ENCODE peak calls at places on chromosomes 11 and 22, in six cellular contexts. One of them, this sample, is unnamed.

GRCh38 chr11:2802389-2803185 is 83.0 kb downstream of the CDKN1C start:
- DNase-seq in hepatic stellate cell: no peak
- DNase-seq in transverse colon: peak; percentile 4
- DNase-seq in astrocyte of the hippocampus: no peak
- DNase-seq in stimulated activated CD8-positive, alpha-beta memory T cell treated with anti-CD3 and anti-CD28 coated beads, Interleukin-15, amount 100 ng/mL, for 1 hour: no peak
- DNase-seq in stimulated activated naive CD8-positive, alpha-beta T cell treated with anti-CD3 and anti-CD28 coated beads, Interleukin-15, Interleukin-2, amounts not matched to agents 100 U/mL and 50 U/mL, for 24 hours: no peak
- DNase-seq in this sample: no peak

GRCh38 chr11:128711136-128711535 is 17.3 kb downstream of the FLI1 start:
- DNase-seq in hepatic stellate cell: no peak
- DNase-seq in transverse colon: no peak
- DNase-seq in astrocyte of the hippocampus: peak; percentile 52
- DNase-seq in stimulated activated CD8-positive, alpha-beta memory T cell treated with anti-CD3 and anti-CD28 coated beads, Interleukin-15, amount 100 ng/mL, for 1 hour: no peak
- DNase-seq in stimulated activated naive CD8-positive, alpha-beta T cell treated with anti-CD3 and anti-CD28 coated beads, Interleukin-15, Interleukin-2, amounts not matched to agents 100 U/mL and 50 U/mL, for 24 hours: no peak
- DNase-seq in this sample: no peak

GRCh38 chr11:88174627-88175003 is 628 bp downstream of the RAB38 start:
- DNase-seq in hepatic stellate cell: peak; percentile 53
- DNase-seq in transverse colon: peak; percentile 74
- DNase-seq in astrocyte of the hippocampus: peak; percentile 84
- DNase-seq in stimulated activated CD8-positive, alpha-beta memory T cell treated with anti-CD3 and anti-CD28 coated beads, Interleukin-15, amount 100 ng/mL, for 1 hour: no peak
- DNase-seq in stimulated activated naive CD8-positive, alpha-beta T cell treated with anti-CD3 and anti-CD28 coated beads, Interleukin-15, Interleukin-2, amounts not matched to agents 100 U/mL and 50 U/mL, for 24 hours: peak; percentile 75
- DNase-seq in this sample: no peak

GRCh38 chr22:40597541-40598453 is 38.7 kb downstream of the MRTFA start:
- DNase-seq in hepatic stellate cell: peak; percentile 6
- DNase-seq in transverse colon: no peak
- DNase-seq in astrocyte of the hippocampus: peak; percentile 40
- DNase-seq in stimulated activated CD8-positive, alpha-beta memory T cell treated with anti-CD3 and anti-CD28 coated beads, Interleukin-15, amount 100 ng/mL, for 1 hour: no peak
- DNase-seq in stimulated activated naive CD8-positive, alpha-beta T cell treated with anti-CD3 and anti-CD28 coated beads, Interleukin-15, Interleukin-2, amounts not matched to agents 100 U/mL and 50 U/mL, for 24 hours: no peak
- DNase-seq in this sample: no peak

GRCh38 chr11:63489879-63490278 is 1.1 kb downstream of the PLAAT5 start:
- DNase-seq in hepatic stellate cell: no peak
- DNase-seq in transverse colon: no peak
- DNase-seq in astrocyte of the hippocampus: peak; percentile 80
- DNase-seq in stimulated activated CD8-positive, alpha-beta memory T cell treated with anti-CD3 and anti-CD28 coated beads, Interleukin-15, amount 100 ng/mL, for 1 hour: no peak
- DNase-seq in stimulated activated naive CD8-positive, alpha-beta T cell treated with anti-CD3 and anti-CD28 coated beads, Interleukin-15, Interleukin-2, amounts not matched to agents 100 U/mL and 50 U/mL, for 24 hours: no peak
- DNase-seq in this sample: no peak

GRCh38 chr11:8689726-8690255 is 7.2 kb downstream of the RPL27A start:
- DNase-seq in hepatic stellate cell: no peak
- DNase-seq in transverse colon: no peak
- DNase-seq in astrocyte of the hippocampus: no peak
- DNase-seq in stimulated activated CD8-positive, alpha-beta memory T cell treated with anti-CD3 and anti-CD28 coated beads, Interleukin-15, amount 100 ng/mL, for 1 hour: no peak
- DNase-seq in stimulated activated naive CD8-positive, alpha-beta T cell treated with anti-CD3 and anti-CD28 coated beads, Interleukin-15, Interleukin-2, amounts not matched to agents 100 U/mL and 50 U/mL, for 24 hours: no peak
- DNase-seq in this sample: no peak

GRCh38 chr11:115778928-115779650 is 274.9 kb upstream of the CADM1 start:
- DNase-seq in hepatic stellate cell: no peak
- DNase-seq in transverse colon: no peak
- DNase-seq in astrocyte of the hippocampus: peak; percentile 28
- DNase-seq in stimulated activated CD8-positive, alpha-beta memory T cell treated with anti-CD3 and anti-CD28 coated beads, Interleukin-15, amount 100 ng/mL, for 1 hour: no peak
- DNase-seq in stimulated activated naive CD8-positive, alpha-beta T cell treated with anti-CD3 and anti-CD28 coated beads, Interleukin-15, Interleukin-2, amounts not matched to agents 100 U/mL and 50 U/mL, for 24 hours: no peak
- DNase-seq in this sample: no peak

GRCh38 chr11:6474806-6475500 is 1.2 kb upstream of the TRIM3 start:
- DNase-seq in hepatic stellate cell: peak; percentile 24
- DNase-seq in transverse colon: no peak
- DNase-seq in astrocyte of the hippocampus: no peak
- DNase-seq in stimulated activated CD8-positive, alpha-beta memory T cell treated with anti-CD3 and anti-CD28 coated beads, Interleukin-15, amount 100 ng/mL, for 1 hour: no peak
- DNase-seq in stimulated activated naive CD8-positive, alpha-beta T cell treated with anti-CD3 and anti-CD28 coated beads, Interleukin-15, Interleukin-2, amounts not matched to agents 100 U/mL and 50 U/mL, for 24 hours: no peak
- DNase-seq in this sample: no peak

GRCh38 chr11:126337472-126338241 is 17.8 kb upstream of the ST3GAL4 start:
- DNase-seq in hepatic stellate cell: no peak
- DNase-seq in transverse colon: no peak
- DNase-seq in astrocyte of the hippocampus: no peak
- DNase-seq in stimulated activated CD8-positive, alpha-beta memory T cell treated with anti-CD3 and anti-CD28 coated beads, Interleukin-15, amount 100 ng/mL, for 1 hour: no peak
- DNase-seq in stimulated activated naive CD8-positive, alpha-beta T cell treated with anti-CD3 and anti-CD28 coated beads, Interleukin-15, Interleukin-2, amounts not matched to agents 100 U/mL and 50 U/mL, for 24 hours: no peak
- DNase-seq in this sample: no peak

GRCh38 chr11:78176605-78177141 is 11.8 kb downstream of the KCTD21 start:
- DNase-seq in hepatic stellate cell: no peak
- DNase-seq in transverse colon: no peak
- DNase-seq in astrocyte of the hippocampus: no peak
- DNase-seq in stimulated activated CD8-positive, alpha-beta memory T cell treated with anti-CD3 and anti-CD28 coated beads, Interleukin-15, amount 100 ng/mL, for 1 hour: no peak
- DNase-seq in stimulated activated naive CD8-positive, alpha-beta T cell treated with anti-CD3 and anti-CD28 coated beads, Interleukin-15, Interleukin-2, amounts not matched to agents 100 U/mL and 50 U/mL, for 24 hours: no peak
- DNase-seq in this sample: no peak

GRCh38 chr11:77205467-77206263 is 77.6 kb downstream of the MYO7A start:
- DNase-seq in hepatic stellate cell: no peak
- DNase-seq in transverse colon: no peak
- DNase-seq in astrocyte of the hippocampus: no peak
- DNase-seq in stimulated activated CD8-positive, alpha-beta memory T cell treated with anti-CD3 and anti-CD28 coated beads, Interleukin-15, amount 100 ng/mL, for 1 hour: no peak
- DNase-seq in stimulated activated naive CD8-positive, alpha-beta T cell treated with anti-CD3 and anti-CD28 coated beads, Interleukin-15, Interleukin-2, amounts not matched to agents 100 U/mL and 50 U/mL, for 24 hours: no peak
- DNase-seq in this sample: no peak

GRCh38 chr11:116234989-116235567 is 537.7 kb downstream of the BUD13 start:
- DNase-seq in hepatic stellate cell: no peak
- DNase-seq in transverse colon: no peak
- DNase-seq in astrocyte of the hippocampus: no peak
- DNase-seq in stimulated activated CD8-positive, alpha-beta memory T cell treated with anti-CD3 and anti-CD28 coated beads, Interleukin-15, amount 100 ng/mL, for 1 hour: no peak
- DNase-seq in stimulated activated naive CD8-positive, alpha-beta T cell treated with anti-CD3 and anti-CD28 coated beads, Interleukin-15, Interleukin-2, amounts not matched to agents 100 U/mL and 50 U/mL, for 24 hours: no peak
- DNase-seq in this sample: no peak

GRCh38 chr22:37260939-37261338 is 16.9 kb upstream of the RAC2 start:
- DNase-seq in hepatic stellate cell: peak; percentile 75
- DNase-seq in transverse colon: peak; percentile 63
- DNase-seq in astrocyte of the hippocampus: peak; percentile 73
- DNase-seq in stimulated activated CD8-positive, alpha-beta memory T cell treated with anti-CD3 and anti-CD28 coated beads, Interleukin-15, amount 100 ng/mL, for 1 hour: no peak
- DNase-seq in stimulated activated naive CD8-positive, alpha-beta T cell treated with anti-CD3 and anti-CD28 coated beads, Interleukin-15, Interleukin-2, amounts not matched to agents 100 U/mL and 50 U/mL, for 24 hours: peak; percentile 68
- DNase-seq in this sample: no peak

GRCh38 chr11:15222777-15223176 is 108.1 kb downstream of the INSC start:
- DNase-seq in hepatic stellate cell: no peak
- DNase-seq in transverse colon: no peak
- DNase-seq in astrocyte of the hippocampus: no peak
- DNase-seq in stimulated activated CD8-positive, alpha-beta memory T cell treated with anti-CD3 and anti-CD28 coated beads, Interleukin-15, amount 100 ng/mL, for 1 hour: no peak
- DNase-seq in stimulated activated naive CD8-positive, alpha-beta T cell treated with anti-CD3 and anti-CD28 coated beads, Interleukin-15, Interleukin-2, amounts not matched to agents 100 U/mL and 50 U/mL, for 24 hours: no peak
- DNase-seq in this sample: no peak